ENCODE peak calls at places on chromosomes 5 and 9, in ten cellular contexts. One of them, this sample, is unnamed.

GRCh38 chr5:87120518-87121314 is 147.0 kb upstream of the RASA1 start:
- DNase-seq in tibial artery: no peak
- DNase-seq in coronary artery: no peak
- DNase-seq in CD4-positive, alpha-beta T cell: no peak
- DNase-seq in gastrocnemius medialis: no peak
- DNase-seq in cardiac muscle cell: peak; percentile 76
- DNase-seq in brain microvascular endothelial cell: peak; percentile 93
- DNase-seq in IMR-90: peak; percentile 93
- DNase-seq in MCF 10A: peak; percentile 88
- DNase-seq in activated CD8-positive, alpha-beta T cell treated with anti-CD3 and anti-CD28 coated beads for 36 hours: peak; percentile 48
- DNase-seq in this sample: no peak

GRCh38 chr5:83000448-83000847 is 76.7 kb downstream of the TMEM167A start:
- DNase-seq in coronary artery: no peak
- DNase-seq in tibial artery: no peak
- DNase-seq in CD4-positive, alpha-beta T cell: no peak
- DNase-seq in brain microvascular endothelial cell: no peak
- DNase-seq in MCF 10A: peak; percentile 5
- DNase-seq in gastrocnemius medialis: no peak
- DNase-seq in cardiac muscle cell: peak; percentile 13
- DNase-seq in activated CD8-positive, alpha-beta T cell treated with anti-CD3 and anti-CD28 coated beads for 36 hours: no peak
- DNase-seq in IMR-90: peak; percentile 2
- DNase-seq in this sample: no peak

GRCh38 chr5:78718185-78718584 is 69.6 kb upstream of the LHFPL2 start:
- DNase-seq in tibial artery: no peak
- DNase-seq in IMR-90: no peak
- DNase-seq in MCF 10A: no peak
- DNase-seq in cardiac muscle cell: no peak
- DNase-seq in brain microvascular endothelial cell: no peak
- DNase-seq in gastrocnemius medialis: no peak
- DNase-seq in coronary artery: no peak
- DNase-seq in CD4-positive, alpha-beta T cell: no peak
- DNase-seq in activated CD8-positive, alpha-beta T cell treated with anti-CD3 and anti-CD28 coated beads for 36 hours: no peak
- DNase-seq in this sample: no peak

GRCh38 chr5:124452389-124452788 is 294.1 kb downstream of the ZNF608 start:
- DNase-seq in tibial artery: no peak
- DNase-seq in coronary artery: no peak
- DNase-seq in CD4-positive, alpha-beta T cell: no peak
- DNase-seq in MCF 10A: no peak
- DNase-seq in brain microvascular endothelial cell: no peak
- DNase-seq in gastrocnemius medialis: no peak
- DNase-seq in IMR-90: no peak
- DNase-seq in activated CD8-positive, alpha-beta T cell treated with anti-CD3 and anti-CD28 coated beads for 36 hours: no peak
- DNase-seq in cardiac muscle cell: no peak
- DNase-seq in this sample: no peak

GRCh38 chr5:132020568-132021339 is 9.3 kb upstream of the ACSL6 start:
- DNase-seq in coronary artery: peak; percentile 40
- DNase-seq in cardiac muscle cell: no peak
- DNase-seq in MCF 10A: no peak
- DNase-seq in activated CD8-positive, alpha-beta T cell treated with anti-CD3 and anti-CD28 coated beads for 36 hours: no peak
- DNase-seq in tibial artery: no peak
- DNase-seq in IMR-90: no peak
- DNase-seq in CD4-positive, alpha-beta T cell: peak; percentile 34
- DNase-seq in gastrocnemius medialis: no peak
- DNase-seq in brain microvascular endothelial cell: no peak
- DNase-seq in this sample: no peak

GRCh38 chr9:137550958-137551655 is 572 bp upstream of the MRPL41 start:
- DNase-seq in coronary artery: no peak
- DNase-seq in CD4-positive, alpha-beta T cell: no peak
- DNase-seq in brain microvascular endothelial cell: no peak
- DNase-seq in gastrocnemius medialis: no peak
- DNase-seq in MCF 10A: peak; percentile 62
- DNase-seq in tibial artery: peak; percentile 62
- DNase-seq in cardiac muscle cell: no peak
- DNase-seq in IMR-90: peak; percentile 44
- DNase-seq in activated CD8-positive, alpha-beta T cell treated with anti-CD3 and anti-CD28 coated beads for 36 hours: no peak
- DNase-seq in this sample: peak; percentile 86

GRCh38 chr9:91771864-91772263 is 178.2 kb downstream of the ROR2 start:
- DNase-seq in coronary artery: no peak
- DNase-seq in activated CD8-positive, alpha-beta T cell treated with anti-CD3 and anti-CD28 coated beads for 36 hours: no peak
- DNase-seq in gastrocnemius medialis: no peak
- DNase-seq in CD4-positive, alpha-beta T cell: no peak
- DNase-seq in tibial artery: no peak
- DNase-seq in cardiac muscle cell: no peak
- DNase-seq in brain microvascular endothelial cell: no peak
- DNase-seq in IMR-90: no peak
- DNase-seq in MCF 10A: no peak
- DNase-seq in this sample: no peak

GRCh38 chr9:621199-621860 is 220.2 kb upstream of the DMRT1 start:
- DNase-seq in IMR-90: no peak
- DNase-seq in CD4-positive, alpha-beta T cell: no peak
- DNase-seq in brain microvascular endothelial cell: no peak
- DNase-seq in activated CD8-positive, alpha-beta T cell treated with anti-CD3 and anti-CD28 coated beads for 36 hours: no peak
- DNase-seq in gastrocnemius medialis: no peak
- DNase-seq in tibial artery: no peak
- DNase-seq in coronary artery: no peak
- DNase-seq in cardiac muscle cell: no peak
- DNase-seq in MCF 10A: no peak
- DNase-seq in this sample: no peak

GRCh38 chr9:78575041-78575440 is 278.1 kb downstream of the PSAT1 start:
- DNase-seq in CD4-positive, alpha-beta T cell: no peak
- DNase-seq in IMR-90: no peak
- DNase-seq in coronary artery: no peak
- DNase-seq in activated CD8-positive, alpha-beta T cell treated with anti-CD3 and anti-CD28 coated beads for 36 hours: no peak
- DNase-seq in gastrocnemius medialis: no peak
- DNase-seq in brain microvascular endothelial cell: no peak
- DNase-seq in tibial artery: no peak
- DNase-seq in cardiac muscle cell: no peak
- DNase-seq in MCF 10A: no peak
- DNase-seq in this sample: no peak

GRCh38 chr5:57751710-57752109 is 269.1 kb upstream of the ACTBL2 start:
- DNase-seq in tibial artery: no peak
- DNase-seq in MCF 10A: peak; percentile 30
- DNase-seq in coronary artery: no peak
- DNase-seq in IMR-90: no peak
- DNase-seq in CD4-positive, alpha-beta T cell: no peak
- DNase-seq in cardiac muscle cell: peak; percentile 33
- DNase-seq in activated CD8-positive, alpha-beta T cell treated with anti-CD3 and anti-CD28 coated beads for 36 hours: no peak
- DNase-seq in brain microvascular endothelial cell: no peak
- DNase-seq in gastrocnemius medialis: no peak
- DNase-seq in this sample: no peak

GRCh38 chr9:71929791-71930440 is 18.5 kb downstream of the C9orf85 start:
- DNase-seq in brain microvascular endothelial cell: no peak
- DNase-seq in IMR-90: peak; percentile 20
- DNase-seq in CD4-positive, alpha-beta T cell: no peak
- DNase-seq in cardiac muscle cell: no peak
- DNase-seq in MCF 10A: no peak
- DNase-seq in gastrocnemius medialis: no peak
- DNase-seq in coronary artery: no peak
- DNase-seq in activated CD8-positive, alpha-beta T cell treated with anti-CD3 and anti-CD28 coated beads for 36 hours: no peak
- DNase-seq in tibial artery: no peak
- DNase-seq in this sample: no peak

DNA sequence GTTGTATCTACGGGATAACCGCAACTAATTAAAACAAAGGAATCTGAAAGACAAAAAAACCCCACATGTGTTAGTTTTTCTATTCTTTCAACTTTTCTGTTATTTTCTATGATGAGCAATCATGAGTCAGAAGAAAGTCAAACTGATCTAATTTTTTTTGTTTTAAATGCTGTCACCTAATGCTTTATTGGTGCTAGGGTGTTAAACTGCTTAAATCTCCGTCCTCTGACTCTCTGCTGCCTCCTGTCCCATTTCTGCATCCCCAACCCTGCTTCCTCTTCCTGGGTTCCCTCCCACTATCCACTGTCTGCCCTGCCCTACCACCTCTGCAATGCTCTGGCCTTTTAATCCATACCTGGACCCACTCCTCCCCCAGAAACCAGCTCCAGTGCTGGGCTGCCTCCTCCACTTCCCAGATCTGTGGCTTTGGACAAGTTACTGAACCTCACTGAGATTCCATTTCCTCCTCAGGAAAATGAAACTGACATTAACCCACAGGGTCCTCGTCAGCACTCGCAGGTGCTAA is 15.7 kb downstream of the PTPN3 start:
- DNase-seq in MCF 10A: no peak
- DNase-seq in cardiac muscle cell: no peak
- DNase-seq in tibial artery: no peak
- DNase-seq in CD4-positive, alpha-beta T cell: no peak
- DNase-seq in IMR-90: no peak
- DNase-seq in brain microvascular endothelial cell: no peak
- DNase-seq in coronary artery: no peak
- DNase-seq in gastrocnemius medialis: no peak
- DNase-seq in activated CD8-positive, alpha-beta T cell treated with anti-CD3 and anti-CD28 coated beads for 36 hours: no peak
- DNase-seq in this sample: no peak
- TF ChIP-seq CTCF in MCF 10A: no peak
- TF ChIP-seq CTCF in cardiac muscle cell: no peak
- TF ChIP-seq CTCF in tibial artery: no peak
- TF ChIP-seq CTCF in CD4-positive, alpha-beta T cell: no peak
- TF ChIP-seq CTCF in IMR-90: no peak
- TF ChIP-seq CTCF in brain microvascular endothelial cell: no peak
- TF ChIP-seq CTCF in coronary artery: no peak
- TF ChIP-seq CTCF in gastrocnemius medialis: no peak
- TF ChIP-seq CTCF in activated CD8-positive, alpha-beta T cell treated with anti-CD3 and anti-CD28 coated beads for 36 hours: no peak
- TF ChIP-seq CTCF in this sample: no peak

DNA sequence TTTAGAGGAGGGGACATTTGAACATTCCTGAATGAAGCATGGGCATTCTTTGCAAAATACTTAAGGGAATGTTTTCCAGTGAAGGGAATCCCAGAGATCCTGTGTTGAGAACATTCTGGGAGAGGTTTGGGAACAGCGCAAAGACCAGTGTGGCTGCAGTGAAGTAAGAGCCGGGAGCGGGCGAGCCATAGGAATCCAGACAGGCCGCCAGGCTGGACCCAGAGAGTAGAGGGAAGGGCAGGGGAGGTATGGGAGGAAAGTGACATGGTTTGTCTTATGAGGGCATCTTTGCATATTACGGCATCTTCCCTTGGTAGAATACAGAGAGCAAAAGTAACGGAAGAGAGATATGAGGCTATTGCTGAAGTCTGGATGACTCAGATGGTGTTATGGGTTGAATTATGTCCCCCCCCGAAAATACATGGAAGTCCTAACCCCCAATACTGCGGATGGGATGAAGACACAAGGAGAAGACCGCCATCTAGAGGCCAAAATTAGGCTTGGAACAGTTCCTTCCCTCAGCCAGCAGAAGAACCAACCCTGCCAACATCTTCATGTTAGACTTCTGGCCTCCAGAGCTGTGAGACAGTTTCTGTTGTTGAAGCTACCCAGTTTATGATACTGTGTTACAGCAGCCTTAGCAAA is 268.2 kb downstream of the MAST4 start:
- DNase-seq in cardiac muscle cell: peak; percentile 86
- DNase-seq in coronary artery: no peak
- DNase-seq in MCF 10A: peak; percentile 55
- DNase-seq in IMR-90: peak; percentile 47
- DNase-seq in tibial artery: no peak
- DNase-seq in gastrocnemius medialis: no peak
- DNase-seq in CD4-positive, alpha-beta T cell: no peak
- DNase-seq in activated CD8-positive, alpha-beta T cell treated with anti-CD3 and anti-CD28 coated beads for 36 hours: peak; percentile 46
- DNase-seq in brain microvascular endothelial cell: peak; percentile 76
- DNase-seq in this sample: no peak
- TF ChIP-seq CTCF in cardiac muscle cell: peak; percentile 55
- TF ChIP-seq CTCF in coronary artery: no peak
- TF ChIP-seq CTCF in MCF 10A: peak; percentile 33
- TF ChIP-seq CTCF in IMR-90: peak; percentile 54
- TF ChIP-seq CTCF in tibial artery: peak; percentile 28
- TF ChIP-seq CTCF in gastrocnemius medialis: no peak
- TF ChIP-seq CTCF in CD4-positive, alpha-beta T cell: peak; percentile 9
- TF ChIP-seq CTCF in activated CD8-positive, alpha-beta T cell treated with anti-CD3 and anti-CD28 coated beads for 36 hours: peak; percentile 62
- TF ChIP-seq CTCF in brain microvascular endothelial cell: peak; percentile 91
- TF ChIP-seq CTCF in this sample: peak; percentile 24

GRCh38 chr9:108270041-108270440 is 585.7 kb downstream of the ACTL7B start:
- DNase-seq in IMR-90: peak; percentile 38
- DNase-seq in brain microvascular endothelial cell: no peak
- DNase-seq in tibial artery: no peak
- DNase-seq in coronary artery: no peak
- DNase-seq in cardiac muscle cell: no peak
- DNase-seq in gastrocnemius medialis: no peak
- DNase-seq in CD4-positive, alpha-beta T cell: no peak
- DNase-seq in MCF 10A: no peak
- DNase-seq in activated CD8-positive, alpha-beta T cell treated with anti-CD3 and anti-CD28 coated beads for 36 hours: no peak
- DNase-seq in this sample: no peak
- TF ChIP-seq CTCF in IMR-90: peak; percentile 0
- TF ChIP-seq CTCF in brain microvascular endothelial cell: peak; percentile 31
- TF ChIP-seq CTCF in tibial artery: no peak
- TF ChIP-seq CTCF in coronary artery: no peak
- TF ChIP-seq CTCF in cardiac muscle cell: no peak
- TF ChIP-seq CTCF in gastrocnemius medialis: no peak
- TF ChIP-seq CTCF in CD4-positive, alpha-beta T cell: no peak
- TF ChIP-seq CTCF in MCF 10A: no peak
- TF ChIP-seq CTCF in activated CD8-positive, alpha-beta T cell treated with anti-CD3 and anti-CD28 coated beads for 36 hours: no peak
- TF ChIP-seq CTCF in this sample: no peak

GRCh38 chr5:154464435-154464834 is 13.6 kb downstream of the HAND1 start:
- DNase-seq in cardiac muscle cell: no peak
- DNase-seq in IMR-90: no peak
- DNase-seq in brain microvascular endothelial cell: no peak
- DNase-seq in CD4-positive, alpha-beta T cell: no peak
- DNase-seq in activated CD8-positive, alpha-beta T cell treated with anti-CD3 and anti-CD28 coated beads for 36 hours: no peak
- DNase-seq in tibial artery: no peak
- DNase-seq in coronary artery: no peak
- DNase-seq in gastrocnemius medialis: no peak
- DNase-seq in MCF 10A: no peak
- DNase-seq in this sample: no peak

GRCh38 chr5:154465169-154465568 is 12.9 kb downstream of the HAND1 start:
- DNase-seq in brain microvascular endothelial cell: peak; percentile 41
- DNase-seq in activated CD8-positive, alpha-beta T cell treated with anti-CD3 and anti-CD28 coated beads for 36 hours: no peak
- DNase-seq in cardiac muscle cell: peak; percentile 79
- DNase-seq in IMR-90: peak; percentile 74
- DNase-seq in tibial artery: no peak
- DNase-seq in gastrocnemius medialis: no peak
- DNase-seq in coronary artery: no peak
- DNase-seq in MCF 10A: peak; percentile 93
- DNase-seq in CD4-positive, alpha-beta T cell: no peak
- DNase-seq in this sample: no peak

GRCh38 chr5:154459015-154459414 is 13.2 kb downstream of the SAP30L start:
- DNase-seq in activated CD8-positive, alpha-beta T cell treated with anti-CD3 and anti-CD28 coated beads for 36 hours: no peak
- DNase-seq in CD4-positive, alpha-beta T cell: no peak
- DNase-seq in tibial artery: no peak
- DNase-seq in cardiac muscle cell: no peak
- DNase-seq in IMR-90: no peak
- DNase-seq in gastrocnemius medialis: no peak
- DNase-seq in coronary artery: no peak
- DNase-seq in MCF 10A: no peak
- DNase-seq in brain microvascular endothelial cell: no peak
- DNase-seq in this sample: no peak

GRCh38 chr5:154460172-154460571 is 14.4 kb downstream of the SAP30L start:
- DNase-seq in IMR-90: no peak
- DNase-seq in coronary artery: no peak
- DNase-seq in tibial artery: no peak
- DNase-seq in MCF 10A: no peak
- DNase-seq in gastrocnemius medialis: no peak
- DNase-seq in CD4-positive, alpha-beta T cell: no peak
- DNase-seq in cardiac muscle cell: no peak
- DNase-seq in brain microvascular endothelial cell: no peak
- DNase-seq in activated CD8-positive, alpha-beta T cell treated with anti-CD3 and anti-CD28 coated beads for 36 hours: no peak
- DNase-seq in this sample: no peak

DNA sequence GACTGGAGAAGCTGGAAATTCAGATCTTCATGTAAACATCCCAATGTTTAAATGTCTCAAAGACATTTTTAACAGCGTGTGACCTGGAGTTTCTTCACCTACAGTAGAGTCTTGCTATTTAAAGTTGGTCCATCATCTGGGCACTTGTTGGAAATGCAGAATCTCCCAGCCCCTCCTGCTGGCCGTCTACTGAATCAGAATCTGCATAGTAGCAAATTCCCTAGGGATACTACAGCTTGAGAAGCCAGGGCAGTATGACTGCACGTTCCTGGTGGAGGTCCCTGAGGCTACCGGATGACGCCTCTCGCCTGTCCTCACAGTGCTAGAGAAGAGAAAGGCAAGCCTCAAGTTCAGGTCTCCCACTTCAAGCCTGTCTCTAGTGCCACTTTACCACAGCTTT is 15.7 kb downstream of the SAP30L start:
- DNase-seq in cardiac muscle cell: peak; percentile 60
- DNase-seq in brain microvascular endothelial cell: peak; percentile 72
- DNase-seq in MCF 10A: peak; percentile 43
- DNase-seq in activated CD8-positive, alpha-beta T cell treated with anti-CD3 and anti-CD28 coated beads for 36 hours: no peak
- DNase-seq in IMR-90: peak; percentile 34
- DNase-seq in tibial artery: no peak
- DNase-seq in CD4-positive, alpha-beta T cell: no peak
- DNase-seq in coronary artery: no peak
- DNase-seq in gastrocnemius medialis: no peak
- DNase-seq in this sample: no peak
- TF ChIP-seq CTCF in cardiac muscle cell: peak; percentile 30
- TF ChIP-seq CTCF in brain microvascular endothelial cell: peak; percentile 69
- TF ChIP-seq CTCF in MCF 10A: peak; percentile 13
- TF ChIP-seq CTCF in activated CD8-positive, alpha-beta T cell treated with anti-CD3 and anti-CD28 coated beads for 36 hours: no peak
- TF ChIP-seq CTCF in IMR-90: peak; percentile 35
- TF ChIP-seq CTCF in tibial artery: no peak
- TF ChIP-seq CTCF in CD4-positive, alpha-beta T cell: no peak
- TF ChIP-seq CTCF in coronary artery: no peak
- TF ChIP-seq CTCF in gastrocnemius medialis: no peak
- TF ChIP-seq CTCF in this sample: peak; percentile 13

This sample was measured in D721Med.